ENCODE peak calls at places on chromosomes 11 and 22, in eight cellular contexts. T is tibial nerve, J is sigmoid colon, L is H1, O is A549, Y is ovary, G is transverse colon, K is suprapubic skin. F is an unnamed sample.

GRCh38 chr22:43399338-43399979 is 12.4 kb upstream of the MPPED1 start:
- DNase-seq in T (no peak), G (no peak), O (no peak), L (no peak), J (no peak), K (no peak), Y (no peak), F (no peak)

GRCh38 chr11:27282806-27283205 is 80.2 kb downstream of the CCDC34 start:
- DNase-seq in K (no peak), G (no peak), O (no peak), T (no peak), L (no peak), J (no peak), Y (peak; percentile 52), F (no peak)

GRCh38 chr22:21942407-21942895 is 10.2 kb downstream of the PPM1F start:
- DNase-seq in O (peak; percentile 31), J (peak; percentile 91), K (peak; percentile 92), T (peak; percentile 50), L (no peak), G (peak; percentile 52), Y (peak; percentile 68), F (no peak)

GRCh38 chr11:107776062-107776461 is 64.2 kb upstream of the SLN start:
- DNase-seq in T (no peak), J (no peak), L (no peak), G (no peak), Y (no peak), K (no peak), O (no peak), F (no peak)

GRCh38 chr11:76496174-76496573 is 51.4 kb downstream of the EMSY start:
- DNase-seq in L (no peak), J (no peak), Y (no peak), G (no peak), T (no peak), K (no peak), O (no peak), F (no peak)

GRCh38 chr11:34827239-34827638 is 88.9 kb downstream of the APIP start:
- DNase-seq in Y (no peak), L (no peak), K (no peak), J (no peak), G (no peak), O (no peak), T (no peak), F (no peak)

GRCh38 chr11:3166268-3167142 is 1.4 kb upstream of the OSBPL5 start:
- DNase-seq in G (peak; percentile 36), T (peak; percentile 8), J (no peak), Y (no peak), L (no peak), O (no peak), K (peak; percentile 55), F (no peak)

GRCh38 chr11:14420223-14420622 is 61.2 kb upstream of the RRAS2 start:
- DNase-seq in Y (no peak), O (no peak), G (no peak), L (no peak), K (no peak), J (no peak), T (no peak), F (no peak)

GRCh38 chr11:69948256-69949141 is 129.3 kb upstream of the FGF3 start:
- DNase-seq in K (no peak), Y (no peak), J (no peak), T (no peak), O (peak; percentile 85), L (no peak), G (peak; percentile 48), F (no peak)

GRCh38 chr11:2325123-2325522 is 23.3 kb downstream of the TSPAN32 start:
- DNase-seq in K (peak; percentile 15), Y (no peak), O (no peak), T (no peak), L (no peak), J (no peak), G (no peak), F (no peak)

GRCh38 chr11:128279861-128280260 is 307.5 kb downstream of the ETS1 start:
- DNase-seq in Y (no peak), K (no peak), O (no peak), T (no peak), G (no peak), L (no peak), J (no peak), F (no peak)

GRCh38 chr11:134069996-134070845 is 1.3 kb downstream of the JAM3 start:
- DNase-seq in T (no peak), Y (no peak), G (no peak), K (no peak), J (no peak), L (no peak), O (no peak), F (peak; percentile 75)

GRCh38 chr11:113721462-113722066 is 15.5 kb upstream of the TMPRSS5 start:
- DNase-seq in J (no peak), G (no peak), Y (no peak), O (no peak), L (no peak), K (no peak), T (no peak), F (no peak)

GRCh38 chr11:121451178-121451981 is 734 bp upstream of the SORL1 start:
- DNase-seq in K (no peak), Y (no peak), J (no peak), T (no peak), O (no peak), L (no peak), G (peak; percentile 90), F (no peak)

GRCh38 chr22:42565956-42566355 is 12.2 kb downstream of the SERHL2 start:
- DNase-seq in J (no peak), K (no peak), G (no peak), Y (no peak), L (no peak), O (no peak), T (no peak), F (no peak)

DNA sequence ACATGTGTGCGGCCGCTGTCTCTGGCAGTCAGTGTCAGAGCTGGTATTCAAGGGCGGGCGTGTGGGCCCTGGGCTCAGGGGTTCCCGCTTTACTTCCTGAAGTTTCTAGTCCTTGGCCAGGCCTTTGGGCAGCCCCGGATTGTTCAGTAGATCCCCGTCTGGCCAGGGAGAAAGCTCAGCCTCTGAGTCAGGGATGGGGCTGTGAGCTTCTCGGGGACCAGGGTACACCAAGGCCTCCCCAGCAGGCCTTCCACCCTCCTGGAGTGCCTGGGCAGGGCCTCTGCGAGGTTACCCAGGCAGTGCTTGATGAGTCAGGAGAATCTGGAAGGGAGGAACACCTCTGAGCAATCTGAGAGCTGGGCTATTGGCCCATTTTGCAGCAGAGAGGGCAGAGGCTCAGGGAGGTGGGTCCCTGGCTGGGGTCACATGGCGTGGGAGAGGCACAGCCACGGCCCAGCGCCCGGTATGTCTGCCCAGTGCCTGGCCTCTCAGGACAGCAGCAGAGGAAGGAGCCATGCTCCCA is 60.5 kb downstream of the RTL6 start:
- DNase-seq in O (no peak), G (no peak), L (no peak), Y (no peak), K (no peak), J (peak; percentile 25), T (no peak), F (no peak)
- TF ChIP-seq EP300 in O (no peak), G (no peak), L (no peak), Y (no peak), K (no peak), J (no peak), T (no peak), F (no peak)

GRCh38 chr11:17877886-17878285 is 135.0 kb downstream of the SERGEF start:
- DNase-seq in G (no peak), Y (no peak), K (no peak), L (no peak), J (no peak), O (no peak), T (no peak), F (peak; percentile 39)

GRCh38 chr11:17876827-17877226 is 136.0 kb downstream of the SERGEF start:
- DNase-seq in T (no peak), L (no peak), K (no peak), Y (no peak), O (no peak), G (no peak), J (no peak), F (peak; percentile 84)

GRCh38 chr11:17875908-17876307 is 136.9 kb downstream of the SERGEF start:
- DNase-seq in J (no peak), T (no peak), Y (no peak), G (no peak), L (no peak), K (no peak), O (no peak), F (peak; percentile 89)

DNA sequence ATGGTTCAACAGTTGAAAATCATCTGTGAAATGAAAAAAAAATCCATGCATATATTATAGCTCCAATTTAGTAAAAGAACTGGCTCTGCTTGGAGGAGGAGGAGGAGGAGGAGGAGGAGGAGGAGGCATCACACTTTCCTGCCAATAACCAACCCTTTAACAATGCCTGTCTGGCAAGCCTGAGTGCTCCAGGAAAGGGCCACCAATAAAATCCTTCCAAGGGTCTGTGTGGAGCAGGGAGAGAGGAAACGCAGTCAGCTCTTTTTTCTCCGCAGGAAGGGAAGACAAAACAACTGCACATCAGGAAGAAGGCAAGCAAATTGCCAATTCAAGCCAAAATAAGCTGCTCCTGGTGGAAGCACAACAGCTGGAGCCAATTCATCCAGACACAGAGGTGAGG is 139.0 kb downstream of the KCNC1 start:
- DNase-seq in T (no peak), Y (no peak), O (no peak), G (no peak), K (no peak), L (no peak), J (no peak), F (no peak)
- H3K27ac ChIP-seq in T (no peak overlapping the region), Y (no peak overlapping the region), O (no peak overlapping the region), G (no peak overlapping the region), K (no peak overlapping the region), L (peak overlapping the region; percentile 6), J (no peak overlapping the region), F (no peak overlapping the region)

DNA sequence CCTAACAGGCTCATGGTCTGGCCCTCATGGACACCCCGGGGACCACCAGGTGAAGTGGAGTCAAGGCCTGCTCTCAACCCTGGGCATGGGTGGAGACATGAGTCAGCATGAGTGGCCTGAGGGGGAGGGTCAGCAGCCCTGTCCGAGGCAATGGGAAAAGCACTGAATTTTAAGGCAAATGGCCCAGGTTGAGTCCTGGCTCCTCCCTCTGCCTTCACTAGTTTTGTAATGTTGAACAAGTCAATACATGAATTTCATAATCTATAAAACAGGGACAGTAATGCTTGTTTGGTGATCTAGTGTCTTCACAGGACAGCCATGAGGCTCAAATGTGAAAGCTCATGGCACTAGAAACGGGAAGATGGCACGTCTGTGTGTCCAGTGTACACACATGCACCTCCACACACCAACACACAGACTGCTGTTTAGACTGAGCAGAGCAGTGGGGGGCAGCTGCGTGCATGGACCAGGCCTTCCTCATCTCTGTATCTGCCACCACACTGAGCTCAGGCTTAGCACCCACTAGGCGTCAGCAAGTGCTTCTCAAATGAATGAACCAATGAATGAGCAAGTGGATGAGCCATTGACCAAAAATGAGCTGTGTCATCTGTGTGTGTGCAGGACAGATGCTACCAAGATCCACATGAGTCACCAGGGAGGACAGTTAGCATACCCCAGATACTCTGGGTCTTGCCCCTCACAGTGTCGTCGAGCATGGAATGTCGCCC is 63.4 kb downstream of the NRXN2 start:
- DNase-seq in K (no peak), T (no peak), L (no peak), J (no peak), Y (no peak), O (peak; percentile 64), G (no peak), F (no peak)
- TF ChIP-seq EP300 in K (no peak), T (no peak), L (no peak), J (no peak), Y (no peak), O (no peak), G (no peak), F (no peak)

GRCh38 chr11:68369756-68370155 is 57.4 kb downstream of the LRP5 start:
- DNase-seq in Y (no peak), T (no peak), G (no peak), O (no peak), J (no peak), K (no peak), L (no peak), F (no peak)
- H3K27ac ChIP-seq in Y (no peak overlapping the region), T (no peak overlapping the region), G (peak overlapping the region; percentile 95), O (no peak overlapping the region), J (peak overlapping the region; percentile 89), K (peak overlapping the region; percentile 68), L (no peak overlapping the region), F (peak overlapping the region; percentile 89)

GRCh38 chr11:41612415-41612814 is 153.0 kb upstream of the LRRC4C start:
- DNase-seq in L (no peak), G (no peak), O (no peak), K (no peak), T (no peak), J (no peak), Y (no peak), F (no peak)
- TF ChIP-seq EP300 in L (no peak), G (no peak), O (no peak), K (no peak), T (no peak), J (no peak), Y (no peak), F (no peak)

F was measured in esophagus muscularis mucosa.